ENCODE peak calls at places on chromosomes 7 and 10, in four cellular contexts. J, G, V and Y are unnamed samples.

GRCh38 chr7:24284699-24285506 is 913 bp downstream of the NPY start:
- DNase-seq in J (no peak), G (peak), V (no peak), Y (no peak)

GRCh38 chr7:37674534-37674933 is 9.0 kb upstream of the GPR141 start:
- DNase-seq in J (no peak), G (no peak), V (no peak), Y (no peak)

GRCh38 chr7:90270431-90271178 is 25.6 kb downstream of the CFAP69 start:
- DNase-seq in J (no peak), G (no peak), V (peak), Y (no peak)

GRCh38 chr7:107560898-107561516 is 2.7 kb downstream of the COG5 start:
- DNase-seq in J (no peak), G (no peak), V (no peak), Y (no peak)

GRCh38 chr10:126993208-126993607 is 88.0 kb downstream of the DOCK1 start:
- DNase-seq in J (no peak), G (no peak), V (no peak), Y (no peak)

GRCh38 chr7:102220229-102220850 is 66.3 kb upstream of the SH2B2 start:
- DNase-seq in J (no peak), G (no peak), V (no peak), Y (no peak)

GRCh38 chr7:32357535-32358277 is 132.5 kb downstream of the LSM5 start:
- DNase-seq in J (no peak), G (no peak), V (no peak), Y (no peak)

GRCh38 chr10:110414563-110415309 is 83.0 kb upstream of the DUSP5 start:
- DNase-seq in J (no peak), G (peak), V (peak), Y (peak)

GRCh38 chr10:127195571-127196226 is 692 bp downstream of the INSYN2A start:
- DNase-seq in J (peak), G (no peak), V (no peak), Y (no peak)

GRCh38 chr7:147412782-147413186 is 1177.8 kb upstream of the C7orf33 start:
- DNase-seq in J (peak), G (no peak), V (peak), Y (no peak)

GRCh38 chr10:29471483-29471859 is 163.3 kb downstream of the SVIL start:
- DNase-seq in J (peak), G (no peak), V (no peak), Y (no peak)

GRCh38 chr10:103849212-103849877 is 6.0 kb downstream of the SH3PXD2A start:
- DNase-seq in J (no peak), G (no peak), V (no peak), Y (no peak)

GRCh38 chr10:92200564-92200963 is 90.3 kb downstream of the CPEB3 start:
- DNase-seq in J (no peak), G (no peak), V (no peak), Y (no peak)

GRCh38 chr7:139716156-139716942 is 61.4 kb downstream of the HIPK2 start:
- DNase-seq in J (no peak), G (no peak), V (no peak), Y (no peak)

GRCh38 chr10:124380256-124380995 is 38.3 kb downstream of the OAT start:
- DNase-seq in J (no peak), G (no peak), V (no peak), Y (no peak)

GRCh38 chr7:129494041-129494440 is 8.3 kb upstream of the SMKR1 start:
- DNase-seq in J (peak), G (no peak), V (no peak), Y (no peak)

GRCh38 chr7:28979791-28980190 is 21.7 kb upstream of the TRIL start:
- DNase-seq in J (no peak), G (no peak), V (no peak), Y (no peak)

GRCh38 chr7:142832452-142832851 is 22.4 kb upstream of the EPHB6 start:
- DNase-seq in J (no peak), G (no peak), V (no peak), Y (no peak)

GRCh38 chr7:27994639-27995038 is 186.0 kb downstream of the JAZF1 start:
- DNase-seq in J (peak), G (no peak), V (no peak), Y (no peak)

GRCh38 chr10:108902491-108903250 is 1020.6 kb downstream of the XPNPEP1 start:
- DNase-seq in J (no peak), G (no peak), V (no peak), Y (no peak)

GRCh38 chr7:6276911-6277408 is 4.5 kb upstream of the CYTH3 start:
- DNase-seq in J (no peak), G (no peak), V (no peak), Y (no peak)

GRCh38 chr10:102859911-102860310 is 5.9 kb downstream of the BORCS7 start:
- DNase-seq in J (no peak), G (no peak), V (no peak), Y (no peak)

GRCh38 chr10:122307669-122308486 is 36.8 kb downstream of the BTBD16 start:
- DNase-seq in J (peak), G (no peak), V (no peak), Y (no peak)

GRCh38 chr10:127739908-127740307 is 2.9 kb downstream of the FOXI2 start:
- DNase-seq in J (no peak), G (no peak), V (no peak), Y (no peak)

GRCh38 chr10:104638861-104639594 is 2.1 kb upstream of the SORCS3 start:
- DNase-seq in J (no peak), G (no peak), V (no peak), Y (no peak)

GRCh38 chr7:25119102-25119501 is 6.0 kb downstream of the CYCS start:
- DNase-seq in J (no peak), G (no peak), V (no peak), Y (no peak)

GRCh38 chr7:99560834-99561734 is 2.6 kb downstream of the ZNF655 start:
- DNase-seq in J (no peak), G (no peak), V (no peak), Y (no peak)

GRCh38 chr7:91193141-91193540 is 71.1 kb upstream of the FZD1 start:
- DNase-seq in J (peak), G (no peak), V (no peak), Y (no peak)

GRCh38 chr10:113646337-113647201 is 17.3 kb downstream of the NRAP start:
- DNase-seq in J (no peak), G (no peak), V (no peak), Y (no peak)

GRCh38 chr7:20784311-20785210 is 2.1 kb downstream of the SP8 start:
- DNase-seq in J (no peak), G (peak), V (no peak), Y (no peak)